ENCODE peak calls at places on chromosomes 5 and 9, in six cellular contexts. One of them, this sample, is unnamed.

GRCh38 chr9:129854588-129855110 is 19.4 kb downstream of the USP20 start:
- DNase-seq in ovary: no peak
- DNase-seq in cardiac muscle cell: no peak
- DNase-seq in psoas muscle: no peak
- DNase-seq in mammary epithelial cell: no peak
- DNase-seq in left ventricle myocardium inferior: no peak
- DNase-seq in this sample: no peak

GRCh38 chr9:125784286-125785049 is 37.3 kb downstream of the PBX3 start:
- DNase-seq in left ventricle myocardium inferior: no peak
- DNase-seq in cardiac muscle cell: no peak
- DNase-seq in mammary epithelial cell: peak; percentile 20
- DNase-seq in ovary: no peak
- DNase-seq in psoas muscle: no peak
- DNase-seq in this sample: no peak

GRCh38 chr5:152094076-152094475 is 169.4 kb upstream of the GLRA1 start:
- DNase-seq in psoas muscle: no peak
- DNase-seq in ovary: no peak
- DNase-seq in left ventricle myocardium inferior: no peak
- DNase-seq in cardiac muscle cell: no peak
- DNase-seq in mammary epithelial cell: no peak
- DNase-seq in this sample: no peak

GRCh38 chr9:17531642-17532254 is 47.1 kb upstream of the SH3GL2 start:
- DNase-seq in mammary epithelial cell: peak; percentile 29
- DNase-seq in left ventricle myocardium inferior: no peak
- DNase-seq in psoas muscle: no peak
- DNase-seq in cardiac muscle cell: peak; percentile 69
- DNase-seq in ovary: no peak
- DNase-seq in this sample: no peak

GRCh38 chr9:133998915-133999580 is 6.9 kb upstream of the VAV2 start:
- DNase-seq in ovary: no peak
- DNase-seq in left ventricle myocardium inferior: no peak
- DNase-seq in psoas muscle: no peak
- DNase-seq in cardiac muscle cell: peak; percentile 41
- DNase-seq in mammary epithelial cell: no peak
- DNase-seq in this sample: no peak

GRCh38 chr5:54785729-54786548 is 199.5 kb downstream of the ESM1 start:
- DNase-seq in cardiac muscle cell: peak; percentile 44
- DNase-seq in left ventricle myocardium inferior: peak; percentile 60
- DNase-seq in mammary epithelial cell: no peak
- DNase-seq in ovary: peak; percentile 24
- DNase-seq in psoas muscle: no peak
- DNase-seq in this sample: peak; percentile 69

GRCh38 chr5:65861830-65862241 is 64.5 kb upstream of the ERBIN start:
- DNase-seq in cardiac muscle cell: peak; percentile 81
- DNase-seq in ovary: no peak
- DNase-seq in mammary epithelial cell: peak; percentile 93
- DNase-seq in left ventricle myocardium inferior: no peak
- DNase-seq in psoas muscle: no peak
- DNase-seq in this sample: no peak

GRCh38 chr9:79742145-79742820 is 170.5 kb downstream of the TLE4 start:
- DNase-seq in cardiac muscle cell: no peak
- DNase-seq in mammary epithelial cell: no peak
- DNase-seq in psoas muscle: no peak
- DNase-seq in ovary: no peak
- DNase-seq in left ventricle myocardium inferior: no peak
- DNase-seq in this sample: no peak

GRCh38 chr5:38532165-38532669 is 24.2 kb downstream of the LIFR start:
- DNase-seq in mammary epithelial cell: no peak
- DNase-seq in ovary: no peak
- DNase-seq in left ventricle myocardium inferior: no peak
- DNase-seq in cardiac muscle cell: no peak
- DNase-seq in psoas muscle: peak; percentile 21
- DNase-seq in this sample: no peak

GRCh38 chr5:95018511-95018910 is 266.4 kb downstream of the MCTP1 start:
- DNase-seq in psoas muscle: no peak
- DNase-seq in left ventricle myocardium inferior: no peak
- DNase-seq in mammary epithelial cell: no peak
- DNase-seq in cardiac muscle cell: no peak
- DNase-seq in ovary: no peak
- DNase-seq in this sample: no peak

GRCh38 chr9:129108805-129109370 is 1.7 kb downstream of the CRAT start:
- DNase-seq in left ventricle myocardium inferior: no peak
- DNase-seq in cardiac muscle cell: no peak
- DNase-seq in ovary: no peak
- DNase-seq in psoas muscle: peak; percentile 55
- DNase-seq in mammary epithelial cell: no peak
- DNase-seq in this sample: peak; percentile 76

GRCh38 chr9:137307255-137308101 is 5.4 kb upstream of the NRARP start:
- DNase-seq in left ventricle myocardium inferior: peak; percentile 15
- DNase-seq in mammary epithelial cell: no peak
- DNase-seq in psoas muscle: no peak
- DNase-seq in ovary: peak; percentile 33
- DNase-seq in cardiac muscle cell: no peak
- DNase-seq in this sample: peak; percentile 83

GRCh38 chr5:141604318-141604717 is 14.5 kb downstream of the DIAPH1 start:
- DNase-seq in mammary epithelial cell: peak; percentile 93
- DNase-seq in ovary: no peak
- DNase-seq in cardiac muscle cell: peak; percentile 89
- DNase-seq in psoas muscle: peak; percentile 60
- DNase-seq in left ventricle myocardium inferior: no peak
- DNase-seq in this sample: no peak

GRCh38 chr9:70106571-70106970 is 62.9 kb downstream of the MAMDC2 start:
- DNase-seq in mammary epithelial cell: peak; percentile 84
- DNase-seq in cardiac muscle cell: no peak
- DNase-seq in ovary: no peak
- DNase-seq in left ventricle myocardium inferior: no peak
- DNase-seq in psoas muscle: no peak
- DNase-seq in this sample: no peak

GRCh38 chr5:113034182-113034773 is 57.7 kb downstream of the DCP2 start:
- DNase-seq in mammary epithelial cell: peak; percentile 65
- DNase-seq in psoas muscle: no peak
- DNase-seq in cardiac muscle cell: peak; percentile 90
- DNase-seq in ovary: no peak
- DNase-seq in left ventricle myocardium inferior: no peak
- DNase-seq in this sample: no peak

GRCh38 chr9:22146604-22147003 is 137.5 kb upstream of the CDKN2B start:
- DNase-seq in ovary: no peak
- DNase-seq in mammary epithelial cell: no peak
- DNase-seq in left ventricle myocardium inferior: no peak
- DNase-seq in cardiac muscle cell: no peak
- DNase-seq in psoas muscle: no peak
- DNase-seq in this sample: no peak

GRCh38 chr5:98483301-98483700 is 290.2 kb upstream of the RGMB start:
- DNase-seq in left ventricle myocardium inferior: no peak
- DNase-seq in ovary: no peak
- DNase-seq in cardiac muscle cell: peak; percentile 38
- DNase-seq in mammary epithelial cell: no peak
- DNase-seq in psoas muscle: no peak
- DNase-seq in this sample: no peak

GRCh38 chr9:127974769-127975261 is 6.0 kb downstream of the EEIG1 start:
- DNase-seq in cardiac muscle cell: peak; percentile 65
- DNase-seq in psoas muscle: peak; percentile 73
- DNase-seq in mammary epithelial cell: no peak
- DNase-seq in ovary: peak; percentile 69
- DNase-seq in left ventricle myocardium inferior: no peak
- DNase-seq in this sample: no peak

GRCh38 chr9:127972316-127972871 is 8.4 kb downstream of the EEIG1 start:
- DNase-seq in cardiac muscle cell: no peak
- DNase-seq in psoas muscle: no peak
- DNase-seq in ovary: peak; percentile 36
- DNase-seq in mammary epithelial cell: no peak
- DNase-seq in left ventricle myocardium inferior: peak; percentile 69
- DNase-seq in this sample: peak; percentile 42

GRCh38 chr9:127975376-127976315 is 5.1 kb downstream of the EEIG1 start:
- DNase-seq in left ventricle myocardium inferior: no peak
- DNase-seq in mammary epithelial cell: no peak
- DNase-seq in ovary: no peak
- DNase-seq in cardiac muscle cell: no peak
- DNase-seq in psoas muscle: no peak
- DNase-seq in this sample: peak; percentile 59

GRCh38 chr9:127973169-127974001 is 7.4 kb downstream of the EEIG1 start:
- DNase-seq in psoas muscle: peak; percentile 64
- DNase-seq in mammary epithelial cell: no peak
- DNase-seq in left ventricle myocardium inferior: peak; percentile 46
- DNase-seq in cardiac muscle cell: no peak
- DNase-seq in ovary: no peak
- DNase-seq in this sample: peak; percentile 95

GRCh38 chr9:127974002-127974768 is 6.6 kb downstream of the EEIG1 start:
- DNase-seq in psoas muscle: no peak
- DNase-seq in cardiac muscle cell: no peak
- DNase-seq in ovary: no peak
- DNase-seq in mammary epithelial cell: no peak
- DNase-seq in left ventricle myocardium inferior: no peak
- DNase-seq in this sample: peak; percentile 82
- H3K4me3 ChIP-seq in psoas muscle: no peak overlapping the region
- H3K4me3 ChIP-seq in cardiac muscle cell: no peak overlapping the region
- H3K4me3 ChIP-seq in ovary: no peak overlapping the region
- H3K4me3 ChIP-seq in mammary epithelial cell: no peak overlapping the region
- H3K4me3 ChIP-seq in left ventricle myocardium inferior: peak overlapping the region; percentile 2
- H3K4me3 ChIP-seq in this sample: peak overlapping the region; percentile 4

DNA sequence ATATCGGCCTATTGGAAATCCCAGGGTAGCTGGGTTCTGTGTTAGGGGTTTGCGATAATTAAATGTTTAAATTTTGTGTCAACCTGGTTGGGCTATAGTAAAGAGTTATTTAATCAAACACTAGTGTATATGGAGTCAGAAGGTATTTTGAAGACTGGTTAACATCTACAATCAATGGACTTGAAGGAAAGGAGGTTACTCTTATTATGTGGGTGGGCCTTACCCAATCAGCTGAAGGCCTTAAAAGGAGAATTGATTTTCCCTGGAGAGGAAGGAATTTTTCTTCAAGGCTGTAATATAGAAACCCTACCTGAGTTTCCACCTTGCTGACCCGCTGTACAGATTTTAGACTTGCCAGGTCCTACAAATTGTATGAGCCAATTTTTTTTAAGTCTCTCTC is 411.4 kb downstream of the IRX1 start:
- DNase-seq in mammary epithelial cell: no peak
- DNase-seq in psoas muscle: no peak
- DNase-seq in ovary: no peak
- DNase-seq in left ventricle myocardium inferior: no peak
- DNase-seq in cardiac muscle cell: no peak
- DNase-seq in this sample: no peak
- H3K9me3 ChIP-seq in mammary epithelial cell: no peaks in the 10 kb centered on the region
- H3K9me3 ChIP-seq in psoas muscle: no peaks in the 10 kb centered on the region
- H3K9me3 ChIP-seq in ovary: no peaks in the 10 kb centered on the region
- H3K9me3 ChIP-seq in left ventricle myocardium inferior: no peaks in the 10 kb centered on the region
- H3K9me3 ChIP-seq in cardiac muscle cell: no peaks in the 10 kb centered on the region
- H3K9me3 ChIP-seq in this sample: no peaks in the 10 kb centered on the region

GRCh38 chr5:1887400-1888360 is 5.0 kb upstream of the IRX4 start:
- DNase-seq in mammary epithelial cell: peak; percentile 6
- DNase-seq in ovary: no peak
- DNase-seq in psoas muscle: no peak
- DNase-seq in cardiac muscle cell: no peak
- DNase-seq in left ventricle myocardium inferior: no peak
- DNase-seq in this sample: no peak
- H3K27me3 ChIP-seq in mammary epithelial cell: no peaks in the 10 kb centered on the region
- H3K27me3 ChIP-seq in ovary: no peaks in the 10 kb centered on the region
- H3K27me3 ChIP-seq in psoas muscle: peaks cover 19% of the 10 kb centered on the region
- H3K27me3 ChIP-seq in cardiac muscle cell: peaks cover 89% of the 10 kb centered on the region
- H3K27me3 ChIP-seq in left ventricle myocardium inferior: peaks cover 97% of the 10 kb centered on the region
- H3K27me3 ChIP-seq in this sample: peaks cover 26% of the 10 kb centered on the region

DNA sequence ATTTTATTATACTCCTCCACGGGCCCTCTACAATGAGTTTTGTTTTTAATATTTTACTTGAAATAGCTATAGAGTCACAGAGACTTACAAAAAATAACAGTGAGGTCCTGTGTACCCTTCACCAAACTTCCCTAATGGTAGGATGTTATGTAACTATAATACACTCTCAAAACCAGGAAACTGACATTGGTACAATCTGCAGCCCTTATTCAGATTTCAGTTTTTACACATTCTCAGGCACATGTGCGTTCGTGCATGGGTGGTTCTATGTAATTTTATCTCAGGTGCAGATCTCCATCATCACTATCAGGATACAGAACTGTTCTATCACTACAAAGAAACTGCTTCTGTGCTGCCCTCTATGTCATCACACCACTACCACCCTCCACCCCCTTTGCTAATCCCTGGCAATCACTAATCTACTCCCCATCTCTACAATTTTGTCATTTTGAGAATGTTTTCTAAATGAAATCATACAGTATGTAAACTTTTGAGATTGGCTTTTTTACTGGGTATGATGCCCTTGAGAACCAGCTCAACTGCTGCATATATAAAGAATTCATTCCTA is 16.4 kb downstream of the RAB14 start:
- DNase-seq in psoas muscle: no peak
- DNase-seq in ovary: no peak
- DNase-seq in cardiac muscle cell: no peak
- DNase-seq in left ventricle myocardium inferior: no peak
- DNase-seq in mammary epithelial cell: no peak
- DNase-seq in this sample: no peak
- H3K4me3 ChIP-seq in psoas muscle: no peak overlapping the region
- H3K4me3 ChIP-seq in ovary: no peak overlapping the region
- H3K4me3 ChIP-seq in cardiac muscle cell: no peak overlapping the region
- H3K4me3 ChIP-seq in left ventricle myocardium inferior: no peak overlapping the region
- H3K4me3 ChIP-seq in mammary epithelial cell: no peak overlapping the region
- H3K4me3 ChIP-seq in this sample: no peak overlapping the region

GRCh38 chr9:136275655-136276429 is 28.1 kb downstream of the CCDC187 start:
- DNase-seq in left ventricle myocardium inferior: no peak
- DNase-seq in psoas muscle: no peak
- DNase-seq in mammary epithelial cell: no peak
- DNase-seq in ovary: no peak
- DNase-seq in cardiac muscle cell: no peak
- DNase-seq in this sample: no peak
- H3K9me3 ChIP-seq in left ventricle myocardium inferior: no peaks in the 10 kb centered on the region
- H3K9me3 ChIP-seq in psoas muscle: no peaks in the 10 kb centered on the region
- H3K9me3 ChIP-seq in mammary epithelial cell: no peaks in the 10 kb centered on the region
- H3K9me3 ChIP-seq in ovary: no peaks in the 10 kb centered on the region
- H3K9me3 ChIP-seq in cardiac muscle cell: no peaks in the 10 kb centered on the region
- H3K9me3 ChIP-seq in this sample: no peaks in the 10 kb centered on the region

GRCh38 chr5:169431386-169431785 is 130.4 kb upstream of the SLIT3 start:
- DNase-seq in ovary: no peak
- DNase-seq in psoas muscle: no peak
- DNase-seq in mammary epithelial cell: no peak
- DNase-seq in left ventricle myocardium inferior: no peak
- DNase-seq in cardiac muscle cell: no peak
- DNase-seq in this sample: no peak
- H3K27me3 ChIP-seq in ovary: no peaks in the 10 kb centered on the region
- H3K27me3 ChIP-seq in psoas muscle: no peaks in the 10 kb centered on the region
- H3K27me3 ChIP-seq in mammary epithelial cell: no peaks in the 10 kb centered on the region
- H3K27me3 ChIP-seq in left ventricle myocardium inferior: no peaks in the 10 kb centered on the region
- H3K27me3 ChIP-seq in cardiac muscle cell: no peaks in the 10 kb centered on the region
- H3K27me3 ChIP-seq in this sample: no peaks in the 10 kb centered on the region